ENCODE peak calls at places on chromosomes 16 and 17, in four cellular contexts. A is hepatocyte, S is brain microvascular endothelial cell, T is AG09309. Y is an unnamed sample.

GRCh38 chr17:7580631-7581554 is 1.5 kb downstream of the CD68 start:
- DNase-seq in A (no peak), S (no peak), T (no peak), Y (no peak)

GRCh38 chr17:81348097-81349055 is 46.9 kb upstream of the BAHCC1 start:
- DNase-seq in A (peak), S (no peak), T (no peak), Y (no peak)

GRCh38 chr16:66651965-66652364 is 44.6 kb downstream of the CMTM4 start:
- DNase-seq in A (no peak), S (no peak), T (no peak), Y (no peak)

GRCh38 chr17:57895382-57896060 is 45.7 kb upstream of the MRPS23 start:
- DNase-seq in A (no peak), S (no peak), T (no peak), Y (no peak)

GRCh38 chr17:67474081-67474661 is 97.1 kb downstream of the PITPNC1 start:
- DNase-seq in A (no peak), S (peak), T (peak), Y (no peak)

GRCh38 chr16:80144191-80144590 is 396.6 kb upstream of the DYNLRB2 start:
- DNase-seq in A (no peak), S (no peak), T (no peak), Y (no peak)

GRCh38 chr16:70257391-70257790 is 5.7 kb upstream of the EXOSC6 start:
- DNase-seq in A (no peak), S (no peak), T (no peak), Y (no peak)

GRCh38 chr17:68199837-68200688 is 47.8 kb upstream of the AMZ2 start:
- DNase-seq in A (no peak), S (no peak), T (no peak), Y (peak)

GRCh38 chr16:85436636-85437160 is 176.4 kb upstream of the GSE1 start:
- DNase-seq in A (peak), S (no peak), T (no peak), Y (no peak)

GRCh38 chr16:28513484-28514181 is 7.0 kb upstream of the IL27 start:
- DNase-seq in A (no peak), S (no peak), T (no peak), Y (no peak)

GRCh38 chr17:28416703-28417311 is 10.8 kb upstream of the SLC46A1 start:
- DNase-seq in A (peak), S (peak), T (peak), Y (no peak)

GRCh38 chr17:51611585-51611984 is 351.2 kb downstream of the UTP18 start:
- DNase-seq in A (no peak), S (no peak), T (no peak), Y (no peak)

GRCh38 chr16:30458561-30459394 is 13.1 kb upstream of the SEPHS2 start:
- DNase-seq in A (no peak), S (no peak), T (no peak), Y (no peak)

GRCh38 chr17:43552229-43552837 is 6.2 kb upstream of the ETV4 start:
- DNase-seq in A (no peak), S (no peak), T (no peak), Y (no peak)

GRCh38 chr17:1168537-1169234 is 11.1 kb downstream of the ABR start:
- DNase-seq in A (no peak), S (no peak), T (no peak), Y (no peak)

GRCh38 chr17:50865060-50865867 is 890 bp downstream of the TOB1 start:
- DNase-seq in A (peak), S (peak), T (no peak), Y (peak)

GRCh38 chr16:10885246-10885645 is 8.2 kb downstream of the CIITA start:
- DNase-seq in A (no peak), S (no peak), T (no peak), Y (no peak)

GRCh38 chr16:56558024-56558747 is 6.7 kb upstream of the MT4 start:
- DNase-seq in A (no peak), S (peak), T (peak), Y (no peak)

GRCh38 chr17:28760987-28761562 is 17.3 kb downstream of the TRAF4 start:
- DNase-seq in A (no peak), S (peak), T (peak), Y (no peak)

GRCh38 chr17:73003487-73003886 is 89.0 kb downstream of the SLC39A11 start:
- DNase-seq in A (peak), S (no peak), T (no peak), Y (no peak)

GRCh38 chr17:73942668-73943415 is 260.6 kb upstream of the RPL38 start:
- DNase-seq in A (no peak), S (no peak), T (no peak), Y (no peak)

GRCh38 chr17:38539386-38539785 is 66.4 kb downstream of the SRCIN1 start:
- DNase-seq in A (no peak), S (no peak), T (no peak), Y (no peak)

GRCh38 chr17:79626156-79626890 is 15.5 kb upstream of the RBFOX3 start:
- DNase-seq in A (no peak), S (no peak), T (no peak), Y (peak)

GRCh38 chr17:79874329-79874981 is 35.2 kb upstream of the CBX4 start:
- DNase-seq in A (peak), S (peak), T (no peak), Y (no peak)

GRCh38 chr17:33667671-33668070 is 374.6 kb upstream of the ASIC2 start:
- DNase-seq in A (no peak), S (no peak), T (no peak), Y (no peak)

GRCh38 chr16:79264237-79265104 is 336.1 kb downstream of the MAF start:
- DNase-seq in A (no peak), S (no peak), T (no peak), Y (no peak)

GRCh38 chr16:12201216-12201615 is 224.7 kb downstream of the SNX29 start:
- DNase-seq in A (no peak), S (no peak), T (no peak), Y (no peak)

GRCh38 chr17:31579265-31579664 is 187.8 kb downstream of the RAB11FIP4 start:
- DNase-seq in A (no peak), S (no peak), T (no peak), Y (no peak)

GRCh38 chr17:2048805-2049204 is 6.1 kb upstream of the HIC1 start:
- DNase-seq in A (no peak), S (no peak), T (no peak), Y (no peak)

GRCh38 chr17:61955621-61956020 is 27.8 kb upstream of the INTS2 start:
- DNase-seq in A (no peak), S (no peak), T (no peak), Y (no peak)

GRCh38 chr17:37447641-37448040 is 41.0 kb downstream of the TADA2A start:
- DNase-seq in A (no peak), S (peak), T (no peak), Y (no peak)

GRCh38 chr17:10120749-10121148 is 77.7 kb downstream of the GAS7 start:
- DNase-seq in A (no peak), S (no peak), T (no peak), Y (no peak)

GRCh38 chr17:47188266-47188665 is 829 bp downstream of the CDC27 start:
- DNase-seq in A (no peak), S (peak), T (no peak), Y (no peak)

GRCh38 chr16:69179255-69180010 is 7.5 kb upstream of the SNTB2 start:
- DNase-seq in A (peak), S (no peak), T (peak), Y (no peak)

GRCh38 chr17:2814499-2815341 is 18.5 kb downstream of the RAP1GAP2 start:
- DNase-seq in A (no peak), S (no peak), T (no peak), Y (no peak)

DNA sequence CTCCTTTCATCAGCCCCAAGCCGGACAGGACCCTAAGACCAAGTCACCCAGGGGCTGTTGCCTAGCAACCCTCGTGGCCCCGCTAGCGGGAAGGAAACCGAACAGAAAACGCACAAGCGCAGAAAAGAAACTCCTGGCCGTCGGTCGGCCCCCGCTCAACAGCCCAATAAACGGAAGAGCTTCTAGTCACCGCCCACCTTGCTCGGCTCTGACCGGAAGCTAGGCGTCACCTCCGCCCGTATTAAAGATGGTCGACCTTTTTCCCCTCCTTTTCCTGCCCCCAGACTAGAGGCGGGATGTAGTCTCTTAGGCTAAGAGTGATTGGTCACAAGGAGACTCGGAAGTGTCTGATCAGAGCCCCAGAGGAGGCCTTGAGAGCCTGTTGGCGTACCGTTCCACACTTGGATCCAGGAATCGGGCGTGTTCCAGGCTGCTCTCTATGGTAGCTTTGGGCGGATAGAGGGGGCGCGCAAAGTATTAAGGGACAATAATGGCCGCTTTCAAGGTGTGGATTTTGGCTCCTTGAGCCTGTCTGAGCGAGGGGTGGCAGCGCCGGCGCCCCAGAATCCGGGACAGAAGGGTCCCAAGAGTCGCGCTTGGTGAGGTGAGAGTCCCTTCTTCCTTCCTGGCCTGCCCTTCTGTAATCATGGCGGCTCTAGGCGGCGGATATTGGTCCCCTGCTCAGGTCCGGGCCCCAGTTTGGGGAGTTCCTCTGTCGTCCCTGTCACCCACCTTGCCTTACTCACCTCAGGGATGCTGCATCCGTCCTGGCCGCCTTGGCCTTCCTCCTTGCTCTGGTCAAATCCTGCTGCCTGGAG is at the start of the genes DHX38 and TXNL4B:
- DNase-seq in A (peak), S (peak), T (peak), Y (peak)
- TF ChIP-seq CTCF in A (no peak), S (no peak), T (no peak), Y (no peak)

GRCh38 chr17:3928394-3928793 is 12.1 kb upstream of the P2RX1 start:
- DNase-seq in A (no peak), S (no peak), T (no peak), Y (no peak)

GRCh38 chr17:3925684-3926537 is 9.6 kb upstream of the P2RX1 start:
- DNase-seq in A (no peak), S (no peak), T (no peak), Y (no peak)

GRCh38 chr17:3927628-3928010 is 11.4 kb upstream of the P2RX1 start:
- DNase-seq in A (no peak), S (no peak), T (no peak), Y (no peak)

GRCh38 chr17:3929181-3929580 is 12.9 kb upstream of the P2RX1 start:
- DNase-seq in A (no peak), S (no peak), T (no peak), Y (no peak)

GRCh38 chr17:3926860-3927627 is 10.8 kb upstream of the P2RX1 start:
- DNase-seq in A (no peak), S (no peak), T (no peak), Y (no peak)
- TF ChIP-seq CTCF in A (no peak), S (no peak), T (no peak), Y (no peak)

GRCh38 chr16:89704281-89704680 is 2.8 kb upstream of the SPATA2L start:
- DNase-seq in A (no peak), S (no peak), T (no peak), Y (no peak)
- TF ChIP-seq CTCF in A (no peak), S (peak), T (no peak), Y (no peak)

GRCh38 chr17:76775021-76775420 is 37.1 kb downstream of the MFSD11 start:
- DNase-seq in A (no peak), S (no peak), T (no peak), Y (no peak)

GRCh38 chr17:76772842-76773521 is 35.1 kb downstream of the MFSD11 start:
- DNase-seq in A (peak), S (peak), T (peak), Y (no peak)
- TF ChIP-seq CTCF in A (no peak), S (no peak), T (peak), Y (no peak)

GRCh38 chr16:2585651-2586081 is 47.8 kb downstream of the PDPK1 start:
- DNase-seq in A (no peak), S (no peak), T (no peak), Y (no peak)

GRCh38 chr16:2587891-2588565 is 50.2 kb downstream of the PDPK1 start:
- DNase-seq in A (no peak), S (no peak), T (no peak), Y (no peak)

GRCh38 chr16:2584742-2585650 is 47.2 kb downstream of the PDPK1 start:
- DNase-seq in A (no peak), S (no peak), T (no peak), Y (no peak)

GRCh38 chr16:2586901-2587480 is 49.2 kb downstream of the PDPK1 start:
- DNase-seq in A (no peak), S (no peak), T (no peak), Y (no peak)

DNA sequence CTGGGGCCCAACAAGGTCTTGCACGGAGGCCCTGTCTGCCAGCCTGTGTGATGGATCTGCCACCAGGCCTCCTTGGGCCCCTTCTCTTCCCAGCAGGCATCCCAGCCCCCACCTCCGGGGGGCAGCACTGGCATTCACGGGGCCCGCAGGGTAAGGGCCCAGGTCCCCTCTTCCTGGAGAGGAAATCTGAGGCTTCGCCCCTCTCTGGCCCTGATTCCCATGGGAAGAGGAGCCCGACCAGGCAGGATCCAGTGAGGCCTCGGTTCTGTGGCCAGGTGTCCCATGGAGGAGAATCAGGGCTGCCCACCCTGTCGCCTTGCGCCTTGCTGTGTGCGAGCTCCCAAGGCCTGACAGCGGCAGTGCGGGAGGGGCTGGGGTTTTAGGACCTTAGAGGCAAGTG is 48.4 kb downstream of the PDPK1 start:
- DNase-seq in A (no peak), S (no peak), T (no peak), Y (no peak)
- TF ChIP-seq CTCF in A (no peak), S (peak), T (no peak), Y (peak)

GRCh38 chr16:73026754-73027654 is 20.9 kb downstream of the ZFHX3 start:
- DNase-seq in A (peak), S (no peak), T (no peak), Y (no peak)
- TF ChIP-seq CTCF in A (no peak), S (no peak), T (no peak), Y (no peak)

GRCh38 chr16:65122724-65122973 is 786 bp upstream of the CDH11 start:
- DNase-seq in A (no peak), S (no peak), T (no peak), Y (peak)

GRCh38 chr16:65122974-65123845 is 1.3 kb upstream of the CDH11 start:
- DNase-seq in A (peak), S (no peak), T (no peak), Y (no peak)

GRCh38 chr16:65123846-65124513 is 2.1 kb upstream of the CDH11 start:
- DNase-seq in A (peak), S (no peak), T (no peak), Y (no peak)

GRCh38 chr16:65120811-65121721 is 797 bp downstream of the CDH11 start:
- DNase-seq in A (peak), S (no peak), T (no peak), Y (peak)

DNA sequence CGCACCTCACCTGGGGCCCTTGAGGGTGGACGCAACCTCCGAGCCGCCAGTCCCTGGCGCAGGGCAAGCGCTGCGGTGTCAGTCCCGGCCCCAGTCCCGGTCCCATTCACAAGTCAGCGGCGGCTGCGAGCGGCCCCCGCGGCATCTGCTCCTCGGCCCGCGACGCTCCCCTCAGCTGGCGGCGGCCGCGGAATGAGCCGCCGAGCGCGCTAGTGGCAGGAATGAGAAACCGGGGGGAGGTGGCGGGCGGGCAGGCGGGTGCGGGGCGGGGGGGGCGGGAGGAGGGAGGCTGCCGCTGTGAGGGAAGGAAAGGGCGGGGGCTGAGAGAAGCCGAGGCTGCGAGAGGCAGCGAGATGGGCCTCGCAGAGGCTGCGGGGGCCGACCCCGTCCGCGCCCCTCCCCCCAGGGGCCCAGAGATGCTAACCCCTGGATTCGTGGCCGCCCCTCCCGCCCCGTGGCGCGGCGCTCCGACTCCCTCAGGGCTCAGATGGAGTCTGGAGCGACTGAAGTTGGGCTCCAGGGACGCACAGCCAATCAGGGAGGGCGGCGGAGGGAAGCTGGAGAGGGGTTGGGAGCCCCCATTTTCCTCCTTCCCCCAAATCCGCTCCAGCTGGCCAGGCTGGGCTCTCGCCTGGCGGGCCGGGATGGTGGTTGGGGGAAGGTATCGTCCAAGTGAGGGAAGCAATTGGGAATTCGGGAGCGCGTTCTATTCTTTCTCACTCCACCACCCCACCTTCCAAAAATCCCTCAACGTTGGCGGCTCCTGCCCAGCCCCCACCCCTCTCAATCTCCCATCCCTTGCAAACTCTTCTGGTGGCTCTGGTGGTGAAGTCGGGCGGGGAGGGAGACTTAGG is at the start of gene CDH11:
- DNase-seq in A (peak), S (peak), T (peak), Y (peak)
- TF ChIP-seq CTCF in A (peak), S (peak), T (peak), Y (peak)

Y was measured in type B pancreatic cell.